ENCODE peak calls at places on chromosomes 2 and 18, in nine cellular contexts. F is activated CD4-positive, alpha-beta T cell treated with anti-CD3 and anti-CD28 coated beads for 1 hour; S is M059J; U is globus pallidus; A is iPS DF 6.9; N is H54; D is K562; L is Karpas-422; X is brain microvascular endothelial cell. Y is an unnamed sample.

GRCh38 chr2:100482741-100483140 is 12.5 kb downstream of the NMS start:
- DNase-seq in N (no peak), S (no peak), D (peak; percentile 37), A (no peak), F (no peak), X (peak; percentile 5), U (peak; percentile 31), L (peak; percentile 59), Y (no peak)

GRCh38 chr2:115160523-115161521 is 718.4 kb downstream of the DPP10 start:
- DNase-seq in F (no peak), U (no peak), S (no peak), D (no peak), X (no peak), A (peak; percentile 29), N (no peak), L (no peak), Y (no peak)

GRCh38 chr2:165587335-165587938 is 117.9 kb downstream of the CSRNP3 start:
- DNase-seq in S (no peak), L (peak; percentile 81), F (no peak), A (no peak), D (no peak), N (no peak), X (no peak), U (no peak), Y (no peak)

GRCh38 chr2:238599549-238600505 is 173.1 kb downstream of the ASB1 start:
- DNase-seq in U (no peak), A (no peak), F (no peak), D (no peak), S (no peak), L (no peak), N (no peak), X (no peak), Y (no peak)

GRCh38 chr2:95113464-95113863 is 8.1 kb downstream of the MRPS5 start:
- DNase-seq in S (no peak), U (no peak), A (no peak), D (no peak), F (no peak), X (no peak), L (no peak), N (no peak), Y (no peak)

GRCh38 chr18:31722369-31722957 is 38.1 kb upstream of the B4GALT6 start:
- DNase-seq in U (peak; percentile 76), D (peak; percentile 80), A (peak; percentile 93), S (peak; percentile 69), L (peak; percentile 93), X (peak; percentile 89), F (peak; percentile 44), N (peak; percentile 29), Y (no peak)

GRCh38 chr2:104584393-104584792 is 269.5 kb upstream of the POU3F3 start:
- DNase-seq in F (no peak), N (no peak), X (no peak), U (peak; percentile 13), A (no peak), L (no peak), S (no peak), D (no peak), Y (no peak)

GRCh38 chr2:62370304-62371250 is 135.4 kb downstream of the TMEM17 start:
- DNase-seq in D (no peak), L (peak; percentile 36), S (no peak), A (no peak), N (no peak), U (no peak), F (no peak), X (no peak), Y (no peak)

GRCh38 chr2:76281176-76281841 is 570.6 kb upstream of the GCFC2 start:
- DNase-seq in X (no peak), N (no peak), A (no peak), S (no peak), D (no peak), L (no peak), F (no peak), U (no peak), Y (no peak)

GRCh38 chr2:122072666-122073065 is 317.2 kb downstream of the TSN start:
- DNase-seq in D (no peak), L (no peak), N (no peak), X (peak; percentile 41), F (no peak), U (no peak), S (no peak), A (no peak), Y (no peak)

GRCh38 chr2:201831469-201831868 is 25.1 kb downstream of the CDK15 start:
- DNase-seq in U (no peak), A (no peak), L (no peak), X (peak; percentile 85), F (no peak), D (no peak), N (no peak), S (peak; percentile 90), Y (no peak)

GRCh38 chr18:45026162-45026561 is 345.5 kb downstream of the SETBP1 start:
- DNase-seq in L (no peak), D (no peak), X (no peak), U (no peak), F (no peak), A (no peak), N (no peak), S (no peak), Y (no peak)

GRCh38 chr18:55544028-55544427 is 44.0 kb downstream of the TCF4 start:
- DNase-seq in X (no peak), L (no peak), A (no peak), S (no peak), U (no peak), N (no peak), F (no peak), D (no peak), Y (no peak)

GRCh38 chr18:57352761-57353136 is 392 bp downstream of the ST8SIA3 start:
- DNase-seq in L (no peak), A (no peak), S (no peak), D (no peak), N (no peak), F (no peak), U (no peak), X (no peak), Y (no peak)

GRCh38 chr2:202508686-202509085 is 126.1 kb upstream of the FAM117B start:
- DNase-seq in A (no peak), S (no peak), X (no peak), L (no peak), D (no peak), F (no peak), U (no peak), N (no peak), Y (no peak)

GRCh38 chr18:10523544-10523943 is 2.3 kb upstream of the NAPG start:
- DNase-seq in D (no peak), U (no peak), N (no peak), X (no peak), A (no peak), S (no peak), F (no peak), L (peak; percentile 52), Y (no peak)

GRCh38 chr18:23871410-23871809 is 143.1 kb upstream of the TTC39C start:
- DNase-seq in F (peak; percentile 62), N (no peak), D (no peak), L (no peak), A (no peak), X (peak; percentile 37), S (peak; percentile 63), U (no peak), Y (peak; percentile 86)

GRCh38 chr18:9147440-9148238 is 11.1 kb downstream of the ANKRD12 start:
- DNase-seq in L (peak; percentile 83), F (no peak), A (no peak), U (peak; percentile 81), X (peak; percentile 68), S (peak; percentile 69), N (peak; percentile 33), D (no peak), Y (no peak)

GRCh38 chr2:148699830-148700229 is 55.3 kb downstream of the EPC2 start:
- DNase-seq in N (no peak), D (no peak), L (no peak), F (no peak), A (no peak), U (no peak), S (no peak), X (no peak), Y (no peak)

GRCh38 chr18:56825312-56825711 is 174.2 kb downstream of the WDR7 start:
- DNase-seq in A (no peak), L (no peak), S (no peak), U (no peak), D (no peak), N (no peak), F (no peak), X (no peak), Y (no peak)

GRCh38 chr2:31886700-31887099 is 124.1 kb downstream of the MEMO1 start:
- DNase-seq in F (no peak), L (peak; percentile 58), A (peak; percentile 29), X (no peak), N (no peak), D (no peak), S (peak; percentile 10), U (no peak), Y (no peak)

GRCh38 chr2:231531408-231532188 is 1.4 kb upstream of the NMUR1 start:
- DNase-seq in A (no peak), F (no peak), S (peak; percentile 20), N (no peak), U (no peak), X (no peak), D (no peak), L (no peak), Y (no peak)

GRCh38 chr2:46669016-46669415 is 189.7 kb downstream of the TMEM247 start:
- DNase-seq in U (no peak), S (no peak), L (no peak), N (no peak), X (no peak), A (no peak), F (no peak), D (no peak), Y (no peak)

GRCh38 chr2:222871291-222871690 is 10.5 kb downstream of the ACSL3 start:
- DNase-seq in L (no peak), A (no peak), N (no peak), S (no peak), F (no peak), D (peak; percentile 16), U (no peak), X (no peak), Y (no peak)

GRCh38 chr2:60484080-60484737 is 69.2 kb downstream of the BCL11A start:
- DNase-seq in A (no peak), D (no peak), X (peak; percentile 79), F (no peak), S (no peak), U (peak; percentile 16), L (peak; percentile 79), N (no peak), Y (no peak)

GRCh38 chr2:235737396-235737795 is 243.6 kb downstream of the AGAP1 start:
- DNase-seq in U (no peak), S (no peak), L (no peak), F (no peak), D (no peak), N (no peak), X (no peak), A (no peak), Y (no peak)